ENCODE peak calls at places on chromosome 13, in eight cellular contexts. P, X, I, H, R, V, W and E are unnamed samples.

GRCh38 chr13:59960683-59961082 is 203.0 kb downstream of the DIAPH3 start:
- DNase-seq in R (peak), W (no peak), H (no peak), X (no peak), I (no peak), V (no peak), P (no peak), E (no peak)

GRCh38 chr13:38981096-38981495 is 9.5 kb downstream of the STOML3 start:
- DNase-seq in R (no peak), X (no peak), W (no peak), H (no peak), V (no peak), I (no peak), P (no peak), E (no peak)

GRCh38 chr13:75968103-75968838 is 332.1 kb downstream of the LMO7 start:
- DNase-seq in W (no peak), R (no peak), X (peak), P (no peak), I (no peak), H (no peak), V (no peak), E (no peak)

GRCh38 chr13:79724348-79725103 is 243.6 kb downstream of the NDFIP2 start:
- DNase-seq in X (no peak), I (peak), P (no peak), W (no peak), R (peak), V (no peak), H (no peak), E (no peak)

GRCh38 chr13:37476874-37477273 is 121.7 kb downstream of the POSTN start:
- DNase-seq in W (no peak), I (no peak), R (peak), V (no peak), P (no peak), H (no peak), X (no peak), E (no peak)

GRCh38 chr13:41897126-41897525 is 63.8 kb downstream of the VWA8 start:
- DNase-seq in P (no peak), W (no peak), X (no peak), V (no peak), R (peak), H (no peak), I (no peak), E (no peak)

GRCh38 chr13:76939215-76939614 is 9.1 kb upstream of the ACOD1 start:
- DNase-seq in R (peak), H (no peak), W (no peak), I (no peak), X (peak), V (no peak), P (no peak), E (no peak)

GRCh38 chr13:74891610-74892009 is 590.4 kb downstream of the TBC1D4 start:
- DNase-seq in P (no peak), V (no peak), X (peak), H (no peak), W (no peak), I (no peak), R (peak), E (no peak)

GRCh38 chr13:45778897-45779296 is 72.7 kb downstream of the SIAH3 start:
- DNase-seq in W (no peak), H (no peak), X (no peak), P (no peak), R (no peak), I (no peak), V (no peak), E (no peak)

GRCh38 chr13:23455401-23456185 is 22.1 kb upstream of the SACS start:
- DNase-seq in W (no peak), I (no peak), R (no peak), P (no peak), H (no peak), X (no peak), V (no peak), E (peak)

GRCh38 chr13:42266464-42266863 is 5.5 kb upstream of the AKAP11 start:
- DNase-seq in V (no peak), W (no peak), H (no peak), I (no peak), P (no peak), X (no peak), R (peak), E (no peak)

GRCh38 chr13:50353651-50354415 is 338.6 kb downstream of the KCNRG start:
- DNase-seq in R (peak), P (no peak), X (peak), I (peak), W (no peak), H (no peak), V (no peak), E (no peak)

GRCh38 chr13:59166174-59166573 is 997.6 kb downstream of the DIAPH3 start:
- DNase-seq in V (no peak), R (peak), P (no peak), W (no peak), H (no peak), X (no peak), I (no peak), E (no peak)

GRCh38 chr13:51246411-51247298 is 24.5 kb downstream of the FAM124A start:
- DNase-seq in I (no peak), P (no peak), W (no peak), H (no peak), V (no peak), X (no peak), R (no peak), E (no peak)

GRCh38 chr13:30898721-30899188 is 7.3 kb upstream of the MEDAG start:
- DNase-seq in W (peak), H (no peak), X (peak), I (peak), V (no peak), P (no peak), R (peak), E (no peak)
- TF ChIP-seq CTCF in W (no peak), H (no peak), X (no peak), I (peak), V (no peak), P (no peak), R (no peak), E (no peak)

GRCh38 chr13:44050450-44051063 is 170.9 kb downstream of the LACC1 start:
- DNase-seq in R (peak), W (no peak), I (peak), X (peak), P (no peak), H (peak), V (no peak), E (no peak)
- TF ChIP-seq CTCF in R (peak), W (peak), I (peak), X (peak), P (peak), H (peak), V (peak), E (peak)

GRCh38 chr13:87680298-87680697 is 9.1 kb downstream of the SLITRK5 start:
- DNase-seq in H (no peak), X (no peak), I (peak), V (no peak), W (no peak), R (no peak), P (no peak), E (no peak)
- TF ChIP-seq CTCF in H (no peak), X (no peak), I (peak), V (no peak), W (no peak), R (no peak), P (no peak), E (no peak)

DNA sequence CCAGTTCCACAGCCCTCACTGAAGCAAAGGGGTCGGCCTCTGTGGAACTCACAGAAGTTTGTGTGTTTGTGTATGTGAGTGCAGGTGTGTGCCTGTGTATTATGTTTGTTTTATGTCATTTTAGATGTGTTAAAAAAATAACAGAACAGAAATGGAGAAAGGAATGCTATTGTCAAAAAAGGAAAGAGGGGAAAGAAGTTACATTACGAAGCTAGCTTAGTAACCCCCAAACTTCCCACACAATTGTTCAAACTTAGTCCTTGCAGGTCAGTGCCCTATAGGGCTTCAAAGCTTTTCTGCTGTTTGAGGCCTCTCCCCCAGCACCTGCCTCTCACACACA is 1505.6 kb upstream of the SLC10A2 start:
- DNase-seq in W (no peak), I (no peak), P (no peak), V (no peak), X (no peak), H (no peak), R (no peak), E (no peak)
- TF ChIP-seq CTCF in W (no peak), I (no peak), P (no peak), V (no peak), X (peak), H (no peak), R (no peak), E (no peak)

GRCh38 chr13:94658926-94659649 is 53.3 kb downstream of the SOX21 start:
- DNase-seq in V (no peak), X (no peak), W (no peak), R (no peak), H (no peak), P (no peak), I (no peak), E (no peak)
- TF ChIP-seq CTCF in V (no peak), X (no peak), W (no peak), R (no peak), H (no peak), P (no peak), I (no peak), E (no peak)

GRCh38 chr13:113086031-113086750 is 19.4 kb upstream of the F7 start:
- DNase-seq in R (peak), V (no peak), P (peak), W (peak), H (no peak), X (no peak), I (no peak), E (peak)
- TF ChIP-seq CTCF in R (peak), V (no peak), P (no peak), W (no peak), H (no peak), X (no peak), I (no peak), E (no peak)

DNA sequence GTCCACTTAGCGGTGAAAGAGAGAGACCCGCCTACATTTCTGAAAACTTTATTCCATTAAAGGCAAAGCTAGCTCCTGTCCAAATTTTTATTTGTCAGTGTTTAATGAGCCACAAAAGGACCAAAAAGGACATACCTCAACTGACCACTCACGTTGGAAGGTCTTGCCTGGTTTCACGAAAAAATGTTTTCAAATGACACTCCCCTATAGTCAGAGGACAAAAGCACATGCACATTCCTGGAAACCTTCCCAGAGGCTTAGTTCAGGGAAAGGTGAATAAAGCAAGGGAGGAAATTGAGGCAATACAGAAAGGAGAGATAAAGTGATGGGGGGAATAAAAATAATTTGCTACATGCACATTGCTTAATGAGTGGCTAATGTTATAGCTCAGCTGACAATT is 55.6 kb downstream of the DOCK9 start:
- DNase-seq in R (peak), I (no peak), X (no peak), W (no peak), H (no peak), P (no peak), V (no peak), E (no peak)
- TF ChIP-seq CTCF in R (no peak), I (no peak), X (no peak), W (no peak), H (no peak), P (no peak), V (no peak), E (no peak)